ENCODE peak calls at places on chromosomes 1 and 21, in six cellular contexts. Y, L, F, R, P and X are unnamed samples.

GRCh38 chr1:24547195-24547594 is 8.7 kb upstream of the NCMAP start:
- DNase-seq in L (no peak), P (no peak), F (no peak), Y (no peak), R (no peak), X (no peak)

GRCh38 chr1:41862411-41863221 is 56.1 kb downstream of the HIVEP3 start:
- DNase-seq in L (no peak), Y (peak; percentile 82), R (no peak), P (no peak), F (no peak), X (no peak)

GRCh38 chr1:110403805-110404204 is 3.7 kb downstream of the LAMTOR5 start:
- DNase-seq in L (no peak), Y (no peak), P (no peak), R (no peak), F (no peak), X (no peak)

GRCh38 chr1:23422313-23422877 is 2.2 kb downstream of the TCEA3 start:
- DNase-seq in Y (peak; percentile 77), L (peak; percentile 73), F (peak; percentile 84), R (peak; percentile 78), P (no peak), X (no peak)

GRCh38 chr1:46489638-46490602 is at the start of gene DMBX1:
- DNase-seq in R (no peak), L (peak; percentile 39), P (no peak), F (peak; percentile 67), Y (peak; percentile 51), X (peak; percentile 80)

GRCh38 chr1:245156736-245157505 is 2.1 kb downstream of the KIF26B start:
- DNase-seq in F (peak; percentile 31), L (no peak), Y (peak; percentile 40), R (no peak), P (no peak), X (peak; percentile 35)

GRCh38 chr1:206035027-206035426 is 11.3 kb upstream of the CTSE start:
- DNase-seq in L (no peak), F (no peak), Y (no peak), R (no peak), P (no peak), X (no peak)

GRCh38 chr1:170309389-170310013 is 163.7 kb downstream of the NTMT2 start:
- DNase-seq in P (peak; percentile 32), F (no peak), R (no peak), Y (no peak), L (no peak), X (no peak)

GRCh38 chr1:69569281-69569970 is 1.7 kb downstream of the LRRC7 start:
- DNase-seq in Y (no peak), F (no peak), R (no peak), P (no peak), L (no peak), X (no peak)

GRCh38 chr1:38050397-38051141 is 4.0 kb upstream of the POU3F1 start:
- DNase-seq in F (no peak), Y (no peak), R (no peak), L (no peak), P (no peak), X (no peak)

GRCh38 chr21:31593161-31593560 is 66.3 kb upstream of the SOD1 start:
- DNase-seq in R (no peak), F (no peak), Y (no peak), L (no peak), P (no peak), X (no peak)

GRCh38 chr1:150567717-150568561 is 11.5 kb downstream of the MCL1 start:
- DNase-seq in L (peak; percentile 82), P (no peak), Y (peak; percentile 68), F (peak; percentile 97), R (peak; percentile 75), X (peak; percentile 38)

GRCh38 chr1:209506101-209506500 is 77.4 kb upstream of the CAMK1G start:
- DNase-seq in F (no peak), R (no peak), P (no peak), Y (no peak), L (no peak), X (no peak)

GRCh38 chr21:42114646-42115045 is 43.5 kb downstream of the UMODL1 start:
- DNase-seq in L (no peak), F (no peak), P (no peak), Y (no peak), R (no peak), X (no peak)

GRCh38 chr1:27275686-27276085 is 41.3 kb downstream of the WDTC1 start:
- DNase-seq in Y (no peak), R (no peak), P (no peak), L (no peak), F (no peak), X (no peak)

GRCh38 chr1:204359474-204360255 is at the start of gene PLEKHA6:
- DNase-seq in Y (peak; percentile 69), F (peak; percentile 47), L (peak; percentile 49), R (peak; percentile 65), P (no peak), X (no peak)

GRCh38 chr21:22885079-22885478 is 1886.9 kb downstream of the NCAM2 start:
- DNase-seq in F (no peak), Y (no peak), L (no peak), P (no peak), R (no peak), X (no peak)

GRCh38 chr21:44334637-44335030 is 4.6 kb downstream of the CFAP410 start:
- DNase-seq in L (no peak), Y (no peak), R (no peak), P (no peak), F (no peak), X (no peak)

GRCh38 chr1:10640079-10640578 is 156.3 kb downstream of the CASZ1 start:
- DNase-seq in L (no peak), R (no peak), P (no peak), Y (no peak), F (peak; percentile 56), X (no peak)

GRCh38 chr1:236907205-236907604 is 97.0 kb downstream of the MT1HL1 start:
- DNase-seq in P (no peak), R (no peak), L (no peak), F (no peak), Y (no peak), X (no peak)

GRCh38 chr1:48697066-48697707 is 79.5 kb downstream of the BEND5 start:
- DNase-seq in Y (peak; percentile 78), P (peak; percentile 49), L (peak; percentile 54), F (peak; percentile 74), R (peak; percentile 48), X (peak; percentile 56)

DNA sequence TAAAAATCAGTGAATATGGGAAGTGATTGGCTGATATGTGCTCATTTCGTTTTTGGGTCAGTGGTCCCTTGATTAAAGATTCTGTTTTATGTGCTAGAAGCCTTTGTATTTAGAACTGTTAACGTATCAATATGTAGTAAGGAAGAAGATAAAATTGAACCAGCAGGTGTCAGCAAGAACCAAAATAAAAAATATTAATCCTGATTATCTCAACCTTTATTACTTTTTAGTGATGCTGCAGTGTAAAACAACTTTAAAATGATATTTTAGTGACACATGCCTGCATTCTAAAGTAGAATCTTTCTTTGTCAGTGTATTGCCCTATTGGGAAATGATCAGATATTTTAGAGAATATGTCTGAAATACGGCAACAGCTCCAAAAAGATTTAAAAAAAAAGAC is 49.5 kb downstream of the NEK7 start:
- DNase-seq in P (no peak), L (no peak), F (no peak), R (no peak), Y (no peak), X (no peak)
- TF ChIP-seq CTCF in P (no peak), L (peak; percentile 5), F (no peak), R (peak; percentile 34), Y (no peak), X (peak; percentile 5)

GRCh38 chr1:93776728-93777127 is 95.1 kb upstream of the BCAR3 start:
- DNase-seq in Y (no peak), L (no peak), P (no peak), F (no peak), R (no peak), X (no peak)

GRCh38 chr1:93777255-93777654 is 95.6 kb upstream of the BCAR3 start:
- DNase-seq in L (no peak), P (no peak), Y (no peak), R (no peak), F (no peak), X (no peak)

GRCh38 chr1:93783876-93784275 is 95.1 kb downstream of the DNTTIP2 start:
- DNase-seq in Y (no peak), R (no peak), P (no peak), L (no peak), F (no peak), X (no peak)

GRCh38 chr1:93778457-93778856 is 96.8 kb upstream of the BCAR3 start:
- DNase-seq in Y (no peak), L (no peak), F (no peak), R (no peak), P (no peak), X (no peak)

DNA sequence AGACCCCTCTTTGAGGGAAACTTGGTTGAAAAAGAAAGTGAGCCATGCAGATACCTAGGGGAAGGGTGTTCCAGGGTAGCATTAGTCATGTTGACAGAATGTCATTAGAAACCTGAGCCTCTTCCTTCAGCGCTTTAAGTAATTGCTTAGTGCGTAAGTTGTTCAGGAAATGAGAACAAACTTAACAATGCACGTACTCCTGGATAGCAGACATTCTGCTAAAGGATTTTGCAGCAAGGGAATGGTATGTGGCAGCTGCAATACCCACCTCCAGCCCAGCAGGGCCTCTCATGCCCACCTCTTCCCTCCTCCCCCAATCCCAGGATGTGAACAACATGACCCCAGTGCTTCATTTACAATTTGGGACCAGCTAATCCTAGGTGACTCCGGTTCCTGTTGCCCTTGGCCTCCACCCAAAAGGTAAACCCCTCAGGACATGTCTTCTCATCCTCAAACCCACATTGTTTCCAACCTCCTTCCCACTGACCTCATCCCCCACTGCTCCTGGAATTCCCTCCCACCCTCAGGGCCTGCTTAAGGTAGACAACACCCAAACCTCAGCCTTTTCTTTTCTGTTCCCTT is 98.0 kb upstream of the BCAR3 start:
- DNase-seq in P (no peak), L (no peak), R (no peak), Y (no peak), F (no peak), X (no peak)
- TF ChIP-seq CTCF in P (no peak), L (no peak), R (no peak), Y (no peak), F (no peak), X (no peak)

GRCh38 chr1:29256395-29256794 is 20.1 kb downstream of the PTPRU start:
- DNase-seq in L (no peak), R (no peak), P (no peak), F (peak; percentile 24), Y (peak; percentile 12), X (no peak)
- TF ChIP-seq CTCF in L (no peak), R (no peak), P (no peak), F (no peak), Y (no peak), X (no peak)

DNA sequence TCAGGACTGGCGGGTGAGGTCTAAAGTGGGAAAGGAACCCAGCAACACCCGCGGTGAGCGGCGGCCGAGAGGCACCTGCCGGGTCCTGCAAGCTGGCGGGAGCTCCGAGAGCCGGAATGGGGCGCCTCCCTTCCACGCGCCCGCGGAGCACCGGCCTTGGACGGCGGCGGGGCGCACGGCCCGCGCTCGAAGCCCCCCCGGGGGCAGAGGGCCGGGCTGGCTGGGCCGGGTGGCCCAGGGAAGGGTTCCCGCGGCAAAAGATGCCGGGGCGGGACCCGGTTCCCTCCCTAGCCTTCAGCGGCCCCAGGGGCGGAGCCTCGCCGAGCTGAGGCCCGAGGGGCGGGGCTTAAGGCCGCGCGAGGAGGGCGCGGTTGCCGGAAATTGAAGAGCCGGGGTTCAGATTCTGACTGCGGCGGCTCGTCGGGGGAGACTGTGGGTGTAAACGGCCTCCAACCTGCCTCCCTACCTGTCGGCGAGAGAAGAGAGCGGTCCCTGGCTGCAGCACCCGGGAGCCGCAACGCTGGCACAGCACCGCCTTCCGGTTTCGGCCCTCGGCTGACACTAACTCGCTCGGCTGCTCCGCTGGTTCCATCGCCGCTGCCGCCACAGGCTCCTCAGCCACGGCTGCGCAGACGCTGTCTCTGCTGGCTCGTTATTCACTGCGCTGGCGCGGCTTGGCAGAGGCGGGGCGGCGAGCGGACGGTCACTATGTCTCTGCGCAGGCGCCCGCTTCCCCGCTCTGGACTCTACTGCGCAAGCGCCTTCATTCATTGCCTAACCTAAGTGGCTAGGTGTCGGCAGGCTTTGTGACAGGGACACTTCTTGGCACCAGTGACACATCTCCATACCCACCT is at the start of gene RABIF:
- DNase-seq in R (peak; percentile 97), L (peak; percentile 96), F (peak; percentile 99), Y (peak; percentile 98), P (peak; percentile 86), X (peak; percentile 97)
- TF ChIP-seq CTCF in R (peak; percentile 41), L (no peak), F (no peak), Y (no peak), P (no peak), X (no peak)